ENCODE peak calls at places on chromosomes 16 and 17, in six cellular contexts. M, B, F, C, Y and L are unnamed samples.

GRCh38 chr16:75105306-75106061 is 11.1 kb downstream of the LDHD start:
- DNase-seq in M (no peak), B (no peak), F (peak), C (no peak), Y (peak), L (no peak)

GRCh38 chr16:70455910-70456309 is 1.5 kb downstream of the FCSK start:
- DNase-seq in M (no peak), B (no peak), F (no peak), C (no peak), Y (no peak), L (no peak)

GRCh38 chr16:55035037-55035436 is 104.4 kb downstream of the IRX5 start:
- DNase-seq in M (no peak), B (no peak), F (no peak), C (no peak), Y (no peak), L (no peak)

GRCh38 chr17:80703109-80703508 is 158.5 kb downstream of the RPTOR start:
- DNase-seq in M (no peak), B (no peak), F (no peak), C (no peak), Y (no peak), L (no peak)

GRCh38 chr17:77352441-77352840 is 211.7 kb downstream of the SEC14L1 start:
- DNase-seq in M (no peak), B (peak), F (no peak), C (no peak), Y (no peak), L (no peak)

GRCh38 chr17:58272367-58273280 is 8.1 kb downstream of the MPO start:
- DNase-seq in M (no peak), B (no peak), F (no peak), C (no peak), Y (no peak), L (no peak)

GRCh38 chr16:57781741-57782606 is 20.3 kb downstream of the KIFC3 start:
- DNase-seq in M (peak), B (no peak), F (peak), C (no peak), Y (no peak), L (no peak)

GRCh38 chr17:27533874-27534815 is 77.9 kb downstream of the KSR1 start:
- DNase-seq in M (peak), B (no peak), F (peak), C (no peak), Y (no peak), L (no peak)

GRCh38 chr16:3987231-3987630 is 106.7 kb upstream of the CREBBP start:
- DNase-seq in M (no peak), B (no peak), F (no peak), C (no peak), Y (no peak), L (no peak)

GRCh38 chr17:56727876-56728617 is 105.7 kb downstream of the C17orf67 start:
- DNase-seq in M (no peak), B (no peak), F (no peak), C (no peak), Y (no peak), L (no peak)

GRCh38 chr17:3788200-3788599 is 12.8 kb downstream of the ITGAE start:
- DNase-seq in M (no peak), B (no peak), F (no peak), C (no peak), Y (no peak), L (no peak)

GRCh38 chr17:40422990-40423611 is 5.4 kb upstream of the TOP2A start:
- DNase-seq in M (no peak), B (no peak), F (no peak), C (no peak), Y (no peak), L (no peak)

GRCh38 chr16:4747906-4748681 is 13.8 kb downstream of the DNAAF8 start:
- DNase-seq in M (no peak), B (no peak), F (no peak), C (no peak), Y (no peak), L (no peak)

GRCh38 chr17:70166571-70166970 is 2.8 kb upstream of the KCNJ2 start:
- DNase-seq in M (no peak), B (no peak), F (peak), C (no peak), Y (no peak), L (no peak)

GRCh38 chr17:63113167-63113566 is 147.1 kb downstream of the TANC2 start:
- DNase-seq in M (no peak), B (no peak), F (peak), C (no peak), Y (no peak), L (no peak)

GRCh38 chr17:410674-411401 is 58.2 kb upstream of the RPH3AL start:
- DNase-seq in M (peak), B (no peak), F (peak), C (peak), Y (peak), L (no peak)

GRCh38 chr17:78032166-78032565 is 73.7 kb downstream of the TNRC6C start:
- DNase-seq in M (peak), B (no peak), F (peak), C (no peak), Y (no peak), L (no peak)

GRCh38 chr17:79721993-79722671 is 8.6 kb upstream of the ENPP7 start:
- DNase-seq in M (no peak), B (no peak), F (peak), C (no peak), Y (no peak), L (no peak)

GRCh38 chr17:40516581-40517285 is 15.3 kb upstream of the TNS4 start:
- DNase-seq in M (peak), B (no peak), F (no peak), C (peak), Y (no peak), L (no peak)

GRCh38 chr16:81405702-81406113 is 38.9 kb upstream of the CMIP start:
- DNase-seq in M (peak), B (no peak), F (peak), C (no peak), Y (no peak), L (no peak)

GRCh38 chr17:40547079-40547784 is 18.0 kb downstream of the CCR7 start:
- DNase-seq in M (peak), B (no peak), F (no peak), C (peak), Y (peak), L (peak)

GRCh38 chr16:28255838-28256237 is 36.5 kb upstream of the SBK1 start:
- DNase-seq in M (no peak), B (no peak), F (no peak), C (no peak), Y (no peak), L (no peak)

GRCh38 chr17:61152898-61153297 is 246.7 kb upstream of the TBX2 start:
- DNase-seq in M (no peak), B (no peak), F (no peak), C (no peak), Y (no peak), L (peak)

GRCh38 chr17:68613739-68614298 is 12.7 kb upstream of the FAM20A start:
- DNase-seq in M (peak), B (peak), F (peak), C (no peak), Y (no peak), L (no peak)

GRCh38 chr17:28228109-28228840 is 90.7 kb upstream of the TMEM97 start:
- DNase-seq in M (no peak), B (no peak), F (no peak), C (no peak), Y (no peak), L (no peak)

GRCh38 chr17:73396429-73397277 is 84.9 kb upstream of the CDC42EP4 start:
- DNase-seq in M (peak), B (no peak), F (no peak), C (no peak), Y (peak), L (no peak)

GRCh38 chr16:4979736-4980660 is 21.9 kb downstream of the SEC14L5 start:
- DNase-seq in M (no peak), B (no peak), F (no peak), C (no peak), Y (no peak), L (no peak)

GRCh38 chr16:70381604-70382342 is 35.1 kb downstream of the DDX19A start:
- DNase-seq in M (no peak), B (no peak), F (no peak), C (no peak), Y (no peak), L (no peak)

GRCh38 chr16:67406628-67407027 is 9.6 kb downstream of the ZDHHC1 start:
- DNase-seq in M (peak), B (no peak), F (peak), C (no peak), Y (no peak), L (no peak)

GRCh38 chr17:37067555-37068111 is 118.9 kb downstream of the AATF start:
- DNase-seq in M (peak), B (no peak), F (peak), C (no peak), Y (peak), L (no peak)

GRCh38 chr17:57553991-57554825 is 190.9 kb downstream of the CCDC182 start:
- DNase-seq in M (peak), B (no peak), F (no peak), C (no peak), Y (no peak), L (peak)

GRCh38 chr17:3683054-3683511 is 12.9 kb downstream of the P2RX5 start:
- DNase-seq in M (no peak), B (no peak), F (peak), C (peak), Y (no peak), L (no peak)

GRCh38 chr17:31488264-31488981 is 96.9 kb downstream of the RAB11FIP4 start:
- DNase-seq in M (no peak), B (no peak), F (no peak), C (no peak), Y (peak), L (no peak)